ENCODE peak calls at places on chromosomes 5 and 9, in seven cellular contexts. One of them, this sample, is unnamed.

GRCh38 chr5:151569132-151570046 is 21.7 kb downstream of the FAT2 start:
- DNase-seq in non-pigmented ciliary epithelial cell: no peak
- DNase-seq in nephron progenitor cell: no peak
- DNase-seq in GM20000: no peak
- DNase-seq in nucleus accumbens: no peak
- DNase-seq in T-helper 2 cell: no peak
- DNase-seq in ELR: no peak
- DNase-seq in this sample: no peak

GRCh38 chr5:74275204-74275992 is 365.1 kb downstream of the ENC1 start:
- DNase-seq in nucleus accumbens: no peak
- DNase-seq in T-helper 2 cell: no peak
- DNase-seq in non-pigmented ciliary epithelial cell: no peak
- DNase-seq in GM20000: no peak
- DNase-seq in nephron progenitor cell: no peak
- DNase-seq in ELR: peak
- DNase-seq in this sample: no peak

GRCh38 chr5:3000631-3001030 is 249.2 kb upstream of the IRX2 start:
- DNase-seq in nephron progenitor cell: no peak
- DNase-seq in ELR: no peak
- DNase-seq in non-pigmented ciliary epithelial cell: no peak
- DNase-seq in nucleus accumbens: no peak
- DNase-seq in GM20000: no peak
- DNase-seq in T-helper 2 cell: no peak
- DNase-seq in this sample: no peak

GRCh38 chr9:115158666-115159481 is 40.9 kb upstream of the TNC start:
- DNase-seq in non-pigmented ciliary epithelial cell: no peak
- DNase-seq in ELR: peak
- DNase-seq in nucleus accumbens: no peak
- DNase-seq in nephron progenitor cell: no peak
- DNase-seq in GM20000: no peak
- DNase-seq in T-helper 2 cell: no peak
- DNase-seq in this sample: no peak

GRCh38 chr5:159210306-159210722 is 961 bp upstream of the RNF145 start:
- DNase-seq in nephron progenitor cell: no peak
- DNase-seq in ELR: no peak
- DNase-seq in non-pigmented ciliary epithelial cell: no peak
- DNase-seq in T-helper 2 cell: no peak
- DNase-seq in GM20000: peak
- DNase-seq in nucleus accumbens: no peak
- DNase-seq in this sample: no peak

GRCh38 chr5:65440456-65440855 is 41.3 kb downstream of the ADAMTS6 start:
- DNase-seq in non-pigmented ciliary epithelial cell: no peak
- DNase-seq in T-helper 2 cell: no peak
- DNase-seq in nucleus accumbens: no peak
- DNase-seq in GM20000: no peak
- DNase-seq in ELR: no peak
- DNase-seq in nephron progenitor cell: no peak
- DNase-seq in this sample: no peak

GRCh38 chr9:113309204-113309813 is 6.1 kb upstream of the RNF183 start:
- DNase-seq in GM20000: peak
- DNase-seq in non-pigmented ciliary epithelial cell: peak
- DNase-seq in nephron progenitor cell: no peak
- DNase-seq in nucleus accumbens: no peak
- DNase-seq in ELR: peak
- DNase-seq in T-helper 2 cell: peak
- DNase-seq in this sample: no peak

GRCh38 chr5:33361781-33362180 is 79.0 kb upstream of the TARS1 start:
- DNase-seq in nephron progenitor cell: no peak
- DNase-seq in ELR: no peak
- DNase-seq in GM20000: no peak
- DNase-seq in T-helper 2 cell: no peak
- DNase-seq in non-pigmented ciliary epithelial cell: no peak
- DNase-seq in nucleus accumbens: no peak
- DNase-seq in this sample: no peak

GRCh38 chr9:79613145-79613544 is 41.4 kb downstream of the TLE4 start:
- DNase-seq in nucleus accumbens: no peak
- DNase-seq in nephron progenitor cell: no peak
- DNase-seq in T-helper 2 cell: no peak
- DNase-seq in non-pigmented ciliary epithelial cell: no peak
- DNase-seq in GM20000: no peak
- DNase-seq in ELR: no peak
- DNase-seq in this sample: no peak

GRCh38 chr9:98572054-98572627 is 136.6 kb downstream of the GABBR2 start:
- DNase-seq in GM20000: no peak
- DNase-seq in non-pigmented ciliary epithelial cell: no peak
- DNase-seq in ELR: no peak
- DNase-seq in nephron progenitor cell: no peak
- DNase-seq in T-helper 2 cell: no peak
- DNase-seq in nucleus accumbens: no peak
- DNase-seq in this sample: no peak

GRCh38 chr9:82601272-82601835 is 461.6 kb downstream of the RASEF start:
- DNase-seq in GM20000: no peak
- DNase-seq in nucleus accumbens: no peak
- DNase-seq in ELR: no peak
- DNase-seq in nephron progenitor cell: no peak
- DNase-seq in non-pigmented ciliary epithelial cell: no peak
- DNase-seq in T-helper 2 cell: no peak
- DNase-seq in this sample: no peak

GRCh38 chr9:130422546-130422945 is 22.2 kb upstream of the ASS1 start:
- DNase-seq in non-pigmented ciliary epithelial cell: no peak
- DNase-seq in nephron progenitor cell: no peak
- DNase-seq in T-helper 2 cell: no peak
- DNase-seq in GM20000: no peak
- DNase-seq in nucleus accumbens: no peak
- DNase-seq in ELR: no peak
- DNase-seq in this sample: no peak

GRCh38 chr9:122562134-122562760 is 9.3 kb downstream of the OR1N2 start:
- DNase-seq in GM20000: no peak
- DNase-seq in non-pigmented ciliary epithelial cell: no peak
- DNase-seq in T-helper 2 cell: peak
- DNase-seq in nucleus accumbens: no peak
- DNase-seq in nephron progenitor cell: no peak
- DNase-seq in ELR: no peak
- DNase-seq in this sample: no peak

GRCh38 chr5:39775458-39776365 is 350.9 kb upstream of the DAB2 start:
- DNase-seq in ELR: peak
- DNase-seq in non-pigmented ciliary epithelial cell: peak
- DNase-seq in T-helper 2 cell: no peak
- DNase-seq in GM20000: no peak
- DNase-seq in nucleus accumbens: no peak
- DNase-seq in nephron progenitor cell: no peak
- DNase-seq in this sample: no peak

GRCh38 chr5:124554746-124555145 is 191.7 kb downstream of the ZNF608 start:
- DNase-seq in GM20000: no peak
- DNase-seq in nephron progenitor cell: no peak
- DNase-seq in non-pigmented ciliary epithelial cell: no peak
- DNase-seq in nucleus accumbens: no peak
- DNase-seq in T-helper 2 cell: no peak
- DNase-seq in ELR: no peak
- DNase-seq in this sample: no peak

This sample was measured in neural crest cell.